ENCODE peak calls at places on chromosomes 2 and 18, in eight cellular contexts. A is stomach; B is mucosa of descending colon; G is heart right ventricle; L is K562; P is CD4-positive, alpha-beta memory T cell; X is mesendoderm; U is body of pancreas. E is an unnamed sample.

GRCh38 chr2:204265701-204266310 is 279.5 kb upstream of the PARD3B start:
- DNase-seq in A (no peak), B (no peak), G (no peak), L (no peak), P (no peak), X (no peak), U (no peak), E (no peak)

GRCh38 chr18:69196336-69196735 is 204.4 kb upstream of the DOK6 start:
- DNase-seq in A (no peak), B (no peak), G (no peak), L (no peak), P (no peak), X (no peak), U (no peak), E (no peak)

GRCh38 chr2:68320118-68320641 is 431 bp upstream of the CNRIP1 start:
- DNase-seq in A (no peak), B (no peak), G (no peak), L (no peak), P (no peak), X (peak; percentile 69), U (peak; percentile 3), E (no peak)

GRCh38 chr2:27408601-27409320 is 630 bp downstream of the PPM1G start:
- DNase-seq in A (no peak), B (no peak), G (no peak), L (no peak), P (peak; percentile 7), X (peak; percentile 25), U (peak; percentile 6), E (no peak)

GRCh38 chr2:233365861-233366520 is 11.7 kb downstream of the DGKD start:
- DNase-seq in A (no peak), B (no peak), G (no peak), L (no peak), P (no peak), X (no peak), U (no peak), E (no peak)

GRCh38 chr2:117330611-117331010 is 483.9 kb upstream of the DDX18 start:
- DNase-seq in A (no peak), B (no peak), G (no peak), L (no peak), P (no peak), X (peak; percentile 27), U (no peak), E (no peak)

GRCh38 chr18:30858562-30858961 is 184.0 kb downstream of the DSC3 start:
- DNase-seq in A (no peak), B (no peak), G (no peak), L (no peak), P (no peak), X (no peak), U (no peak), E (no peak)

GRCh38 chr2:163604941-163605555 is 130.8 kb downstream of the FIGN start:
- DNase-seq in A (no peak), B (no peak), G (no peak), L (no peak), P (no peak), X (no peak), U (no peak), E (peak; percentile 48)

GRCh38 chr2:161228511-161229240 is 68.4 kb downstream of the TANK start:
- DNase-seq in A (no peak), B (no peak), G (no peak), L (no peak), P (no peak), X (no peak), U (no peak), E (no peak)

GRCh38 chr2:24707141-24707540 is 86.0 kb downstream of the PTRHD1 start:
- DNase-seq in A (no peak), B (no peak), G (no peak), L (no peak), P (no peak), X (no peak), U (no peak), E (no peak)

GRCh38 chr2:24708537-24709152 is 84.5 kb downstream of the PTRHD1 start:
- DNase-seq in A (no peak), B (no peak), G (no peak), L (no peak), P (no peak), X (no peak), U (no peak), E (peak; percentile 69)

GRCh38 chr2:24711881-24712280 is 81.3 kb downstream of the PTRHD1 start:
- DNase-seq in A (no peak), B (no peak), G (no peak), L (no peak), P (no peak), X (no peak), U (no peak), E (no peak)

DNA sequence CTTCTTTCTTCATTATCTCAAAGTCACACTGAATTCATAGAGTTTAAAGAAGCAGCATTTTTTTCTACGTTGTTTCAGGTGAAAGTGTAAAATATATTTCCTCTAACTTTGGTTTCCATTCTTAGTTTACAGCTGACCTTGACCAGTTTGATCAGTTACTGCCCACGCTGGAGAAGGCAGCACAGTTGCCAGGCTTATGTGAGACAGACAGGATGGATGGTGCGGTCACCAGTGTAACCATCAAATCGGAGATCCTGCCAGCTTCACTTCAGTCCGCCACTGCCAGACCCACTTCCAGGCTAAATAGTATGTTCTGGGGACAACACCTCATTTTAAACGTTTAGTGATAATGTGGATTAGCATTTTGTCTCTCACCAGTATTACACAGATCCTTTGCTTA is 82.4 kb downstream of the PTRHD1 start:
- DNase-seq in A (no peak), B (no peak), G (no peak), L (no peak), P (no peak), X (no peak), U (no peak), E (no peak)
- H3K4me3 ChIP-seq in A (no peak overlapping the region), B (no peak overlapping the region), G (no peak overlapping the region), L (no peak overlapping the region), P (no peak overlapping the region), X (no peak overlapping the region), U (no peak overlapping the region), E (no peak overlapping the region)

GRCh38 chr18:5490753-5491240 is 53.0 kb downstream of the EPB41L3 start:
- DNase-seq in A (no peak), B (no peak), G (no peak), L (no peak), P (no peak), X (no peak), U (no peak), E (no peak)

DNA sequence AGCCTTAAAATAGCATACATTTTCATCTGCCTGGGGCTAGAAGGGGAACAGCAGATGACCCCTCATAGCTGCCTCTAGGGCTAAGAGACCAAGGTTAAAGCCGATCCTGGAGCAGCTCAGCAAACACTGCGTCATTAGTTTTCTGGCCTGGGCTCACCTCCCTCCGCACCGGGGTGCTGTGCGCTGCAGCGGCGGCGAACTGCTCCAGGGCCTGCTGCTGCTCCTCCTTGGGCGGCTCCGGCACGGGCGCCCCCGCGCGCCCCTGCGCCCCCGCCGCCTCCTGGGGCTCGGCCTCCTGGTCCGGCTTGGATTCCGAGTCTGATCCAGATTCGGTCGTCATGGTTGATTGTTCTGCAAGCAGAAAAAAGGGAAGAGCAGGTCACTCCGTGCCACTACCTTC is 55.0 kb downstream of the EPB41L3 start:
- DNase-seq in A (no peak), B (no peak), G (no peak), L (no peak), P (no peak), X (no peak), U (no peak), E (no peak)
- H3K4me3 ChIP-seq in A (no peak overlapping the region), B (no peak overlapping the region), G (no peak overlapping the region), L (no peak overlapping the region), P (no peak overlapping the region), X (no peak overlapping the region), U (no peak overlapping the region), E (no peak overlapping the region)

GRCh38 chr2:64607381-64607780 is 46.3 kb downstream of the SERTAD2 start:
- DNase-seq in A (no peak), B (no peak), G (no peak), L (no peak), P (no peak), X (no peak), U (no peak), E (no peak)

GRCh38 chr2:64609229-64609994 is 44.3 kb downstream of the SERTAD2 start:
- DNase-seq in A (peak; percentile 70), B (peak; percentile 85), G (peak; percentile 77), L (peak; percentile 92), P (peak; percentile 76), X (peak; percentile 67), U (peak; percentile 59), E (peak; percentile 36)

GRCh38 chr2:64606495-64607363 is 47.0 kb downstream of the SERTAD2 start:
- DNase-seq in A (peak; percentile 79), B (peak; percentile 83), G (peak; percentile 84), L (peak; percentile 92), P (peak; percentile 92), X (peak; percentile 88), U (peak; percentile 84), E (peak; percentile 76)

GRCh38 chr2:64610456-64610855 is 43.3 kb downstream of the SERTAD2 start:
- DNase-seq in A (no peak), B (no peak), G (no peak), L (no peak), P (no peak), X (no peak), U (no peak), E (no peak)

GRCh38 chr2:64608867-64609228 is 44.9 kb downstream of the SERTAD2 start:
- DNase-seq in A (no peak), B (no peak), G (no peak), L (no peak), P (no peak), X (no peak), U (no peak), E (no peak)
- H3K4me3 ChIP-seq in A (peak overlapping the region; percentile 60), B (no peak overlapping the region), G (peak overlapping the region; percentile 58), L (peak overlapping the region; percentile 60), P (no peak overlapping the region), X (no peak overlapping the region), U (no peak overlapping the region), E (peak overlapping the region; percentile 29)

GRCh38 chr2:49943944-49944803 is 789.9 kb upstream of the FSHR start:
- DNase-seq in A (no peak), B (no peak), G (no peak), L (no peak), P (no peak), X (no peak), U (no peak), E (no peak)

GRCh38 chr2:49948744-49949143 is 794.4 kb upstream of the FSHR start:
- DNase-seq in A (no peak), B (no peak), G (no peak), L (no peak), P (no peak), X (no peak), U (no peak), E (no peak)

GRCh38 chr2:49950635-49951034 is 796.3 kb upstream of the FSHR start:
- DNase-seq in A (no peak), B (no peak), G (no peak), L (no peak), P (no peak), X (no peak), U (no peak), E (no peak)

GRCh38 chr2:49954074-49954473 is 799.8 kb upstream of the FSHR start:
- DNase-seq in A (no peak), B (no peak), G (no peak), L (no peak), P (no peak), X (no peak), U (no peak), E (no peak)

DNA sequence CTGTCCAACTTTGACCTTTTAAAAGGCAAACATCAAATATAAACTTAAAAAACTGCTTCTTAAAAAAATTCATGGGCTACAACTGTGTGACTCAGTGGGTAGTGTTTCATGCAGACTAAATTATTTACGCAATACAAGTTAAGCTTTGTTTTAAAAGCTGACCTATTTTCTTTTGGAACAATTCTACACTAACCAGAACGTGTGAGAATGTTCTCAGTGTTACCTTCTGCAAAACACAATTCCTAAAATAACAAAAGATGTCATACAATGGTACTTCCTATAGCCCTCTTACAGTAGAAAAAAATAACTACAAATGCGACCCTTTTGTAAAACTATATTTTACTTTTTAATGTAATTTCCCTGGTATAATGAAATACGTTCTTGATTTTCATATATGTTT is 793.8 kb upstream of the FSHR start:
- DNase-seq in A (no peak), B (no peak), G (no peak), L (no peak), P (no peak), X (no peak), U (no peak), E (no peak)
- H3K4me3 ChIP-seq in A (no peak overlapping the region), B (no peak overlapping the region), G (no peak overlapping the region), L (no peak overlapping the region), P (no peak overlapping the region), X (no peak overlapping the region), U (no peak overlapping the region), E (no peak overlapping the region)

E was measured in fibroblast of villous mesenchyme.